ENCODE peak calls at places on chromosomes 7 and 10, in eight cellular contexts. M, Q, B, F, S, W, D and Z are unnamed samples.

GRCh38 chr7:120981888-120982615 is 6.5 kb upstream of the CPED1 start:
- DNase-seq in M (no peak), Q (no peak), B (no peak), F (no peak), S (no peak), W (no peak), D (no peak), Z (no peak)

GRCh38 chr10:29921071-29921446 is 138.3 kb downstream of the JCAD start:
- DNase-seq in M (no peak), Q (no peak), B (no peak), F (no peak), S (no peak), W (no peak), D (no peak), Z (no peak)

GRCh38 chr10:3892440-3893101 is 107.6 kb upstream of the KLF6 start:
- DNase-seq in M (no peak), Q (peak; percentile 33), B (no peak), F (no peak), S (no peak), W (no peak), D (no peak), Z (no peak)

GRCh38 chr7:159012353-159013069 is 132.2 kb downstream of the VIPR2 start:
- DNase-seq in M (no peak), Q (no peak), B (no peak), F (peak; percentile 35), S (peak; percentile 64), W (peak; percentile 89), D (no peak), Z (no peak)

GRCh38 chr10:94403034-94403822 is 887 bp downstream of the TBC1D12 start:
- DNase-seq in M (no peak), Q (peak; percentile 11), B (peak; percentile 69), F (peak; percentile 60), S (peak; percentile 76), W (peak; percentile 80), D (peak; percentile 36), Z (peak; percentile 43)

GRCh38 chr10:20999713-21000112 is 102.6 kb upstream of the NEBL start:
- DNase-seq in M (no peak), Q (no peak), B (no peak), F (no peak), S (no peak), W (no peak), D (no peak), Z (no peak)

GRCh38 chr7:20114463-20114862 is 102.7 kb downstream of the MACC1 start:
- DNase-seq in M (no peak), Q (no peak), B (no peak), F (peak; percentile 86), S (peak; percentile 12), W (no peak), D (no peak), Z (no peak)

GRCh38 chr10:62732841-62733653 is 71.5 kb upstream of the ADO start:
- DNase-seq in M (no peak), Q (peak; percentile 56), B (no peak), F (peak; percentile 12), S (peak; percentile 14), W (no peak), D (no peak), Z (no peak)

GRCh38 chr10:23361665-23362064 is 17.1 kb upstream of the C10orf67 start:
- DNase-seq in M (no peak), Q (no peak), B (no peak), F (no peak), S (no peak), W (no peak), D (no peak), Z (no peak)

GRCh38 chr10:89421018-89421476 is 6.7 kb downstream of the IFIT5 start:
- DNase-seq in M (no peak), Q (no peak), B (no peak), F (no peak), S (no peak), W (no peak), D (no peak), Z (no peak)

GRCh38 chr7:146175716-146176115 is 59.1 kb downstream of the CNTNAP2 start:
- DNase-seq in M (no peak), Q (no peak), B (no peak), F (no peak), S (no peak), W (no peak), D (no peak), Z (no peak)

GRCh38 chr7:146176790-146177189 is 60.2 kb downstream of the CNTNAP2 start:
- DNase-seq in M (no peak), Q (no peak), B (no peak), F (no peak), S (no peak), W (no peak), D (no peak), Z (no peak)

GRCh38 chr7:146172112-146172511 is 55.5 kb downstream of the CNTNAP2 start:
- DNase-seq in M (no peak), Q (no peak), B (no peak), F (no peak), S (no peak), W (no peak), D (no peak), Z (no peak)
- TF ChIP-seq CTCF in M (no peak), Q (no peak), B (no peak), F (no peak), S (no peak), W (no peak), D (no peak), Z (no peak)

GRCh38 chr7:48149058-48149457 is 22.2 kb upstream of the ABCA13 start:
- DNase-seq in M (no peak), Q (no peak), B (no peak), F (no peak), S (no peak), W (no peak), D (no peak), Z (no peak)

GRCh38 chr7:48158404-48158803 is 12.9 kb upstream of the ABCA13 start:
- DNase-seq in M (no peak), Q (no peak), B (no peak), F (no peak), S (no peak), W (no peak), D (no peak), Z (no peak)

GRCh38 chr7:48150086-48150485 is 21.2 kb upstream of the ABCA13 start:
- DNase-seq in M (no peak), Q (no peak), B (no peak), F (no peak), S (no peak), W (no peak), D (no peak), Z (no peak)

DNA sequence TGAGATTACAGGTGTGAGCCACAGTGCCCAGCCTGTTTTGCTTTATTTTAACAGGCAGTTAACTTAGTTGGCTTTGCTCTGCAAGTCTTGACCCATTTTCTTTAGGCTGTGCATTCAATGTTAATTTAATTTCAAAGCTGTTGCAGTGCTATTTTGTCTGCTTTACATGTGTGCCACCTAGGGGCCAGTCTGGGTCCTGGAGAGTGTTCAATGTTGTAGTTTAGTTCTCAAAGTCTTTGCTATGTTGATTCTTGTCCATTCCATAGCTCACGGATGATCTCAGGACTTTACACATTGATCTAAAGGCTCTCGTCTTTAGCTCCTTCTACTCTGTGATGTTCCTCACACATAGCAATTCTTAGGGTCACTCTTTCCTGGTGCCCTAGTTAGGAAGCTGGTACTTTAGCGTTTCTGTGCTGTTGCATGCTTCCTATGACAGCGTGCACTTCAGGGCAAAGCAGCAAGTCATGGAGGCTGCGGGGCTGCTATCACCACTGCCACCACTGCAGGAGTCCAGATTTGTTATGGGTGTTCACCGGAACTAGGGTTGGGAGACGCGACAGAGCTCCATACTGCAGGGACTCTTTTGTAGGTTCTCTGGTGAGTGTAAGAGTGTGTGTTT is 16.4 kb upstream of the ABCA13 start:
- DNase-seq in M (no peak), Q (peak; percentile 33), B (peak; percentile 32), F (peak; percentile 34), S (peak; percentile 88), W (no peak), D (peak; percentile 25), Z (peak; percentile 24)
- TF ChIP-seq CTCF in M (peak; percentile 73), Q (no peak), B (no peak), F (peak; percentile 40), S (peak; percentile 53), W (no peak), D (peak; percentile 76), Z (peak; percentile 77)

GRCh38 chr10:31929986-31930675 is 1.5 kb upstream of the ARHGAP12 start:
- DNase-seq in M (no peak), Q (peak; percentile 40), B (no peak), F (peak; percentile 73), S (peak; percentile 26), W (no peak), D (no peak), Z (no peak)
- TF ChIP-seq CTCF in M (no peak), Q (no peak), B (no peak), F (no peak), S (no peak), W (no peak), D (no peak), Z (no peak)

GRCh38 chr7:90297118-90297517 is 24.0 kb downstream of the FAM237B start:
- DNase-seq in M (no peak), Q (no peak), B (no peak), F (no peak), S (no peak), W (no peak), D (no peak), Z (no peak)

GRCh38 chr7:90303241-90303640 is 17.9 kb downstream of the FAM237B start:
- DNase-seq in M (no peak), Q (no peak), B (no peak), F (no peak), S (no peak), W (no peak), D (no peak), Z (no peak)

GRCh38 chr7:90298145-90299038 is 22.7 kb downstream of the FAM237B start:
- DNase-seq in M (no peak), Q (no peak), B (no peak), F (peak; percentile 11), S (peak; percentile 37), W (no peak), D (no peak), Z (no peak)
- TF ChIP-seq CTCF in M (peak; percentile 61), Q (no peak), B (no peak), F (peak; percentile 77), S (peak; percentile 24), W (no peak), D (peak; percentile 65), Z (peak; percentile 55)

DNA sequence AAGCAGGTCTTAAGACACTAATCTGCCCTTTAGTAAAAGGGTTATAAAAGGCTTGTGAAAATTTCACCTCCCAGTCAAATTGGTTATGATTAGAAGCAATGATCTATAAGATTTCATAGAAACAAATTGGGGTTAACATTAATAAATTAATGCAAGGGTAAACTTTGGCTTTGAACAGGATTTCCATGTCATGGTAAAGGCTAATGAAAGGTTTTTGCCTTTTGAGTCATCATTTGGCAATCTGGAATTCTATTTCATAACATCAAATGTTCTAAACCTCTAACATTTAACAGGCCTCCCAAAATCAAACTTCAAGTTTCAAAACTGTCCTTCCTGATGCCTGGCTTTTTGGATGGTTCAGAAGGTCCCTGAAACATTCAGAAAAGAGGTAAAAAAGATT is 62.4 kb downstream of the COA1 start:
- DNase-seq in M (no peak), Q (no peak), B (no peak), F (no peak), S (no peak), W (no peak), D (no peak), Z (no peak)
- TF ChIP-seq CTCF in M (no peak), Q (no peak), B (no peak), F (no peak), S (no peak), W (no peak), D (no peak), Z (no peak)

GRCh38 chr10:118734477-118734876 is 20.3 kb downstream of the CACUL1 start:
- DNase-seq in M (no peak), Q (no peak), B (no peak), F (no peak), S (no peak), W (no peak), D (no peak), Z (no peak)
- TF ChIP-seq CTCF in M (peak; percentile 12), Q (no peak), B (no peak), F (no peak), S (no peak), W (no peak), D (peak; percentile 39), Z (peak; percentile 24)